ENCODE peak calls at places on chromosomes 13 and 19, in five cellular contexts. One of them, this sample, is unnamed.

GRCh38 chr19:48638831-48639381 is 1.7 kb upstream of the DBP start:
- DNase-seq in CD8-positive, alpha-beta T cell: no peak
- DNase-seq in aorta: no peak
- DNase-seq in psoas muscle: peak
- DNase-seq in neuronal stem cell: no peak
- DNase-seq in this sample: peak

GRCh38 chr19:336067-336614 is 8.5 kb downstream of the MIER2 start:
- DNase-seq in CD8-positive, alpha-beta T cell: no peak
- DNase-seq in aorta: no peak
- DNase-seq in psoas muscle: no peak
- DNase-seq in neuronal stem cell: no peak
- DNase-seq in this sample: no peak

GRCh38 chr13:53191091-53191490 is 162.5 kb downstream of the OLFM4 start:
- DNase-seq in CD8-positive, alpha-beta T cell: no peak
- DNase-seq in aorta: no peak
- DNase-seq in psoas muscle: no peak
- DNase-seq in neuronal stem cell: peak
- DNase-seq in this sample: no peak

GRCh38 chr19:39401549-39402416 is 4.9 kb upstream of the ZFP36 start:
- DNase-seq in CD8-positive, alpha-beta T cell: peak
- DNase-seq in aorta: peak
- DNase-seq in psoas muscle: peak
- DNase-seq in neuronal stem cell: no peak
- DNase-seq in this sample: no peak

GRCh38 chr13:98495627-98496238 is 81.2 kb downstream of the STK24 start:
- DNase-seq in CD8-positive, alpha-beta T cell: no peak
- DNase-seq in aorta: no peak
- DNase-seq in psoas muscle: no peak
- DNase-seq in neuronal stem cell: no peak
- DNase-seq in this sample: no peak

GRCh38 chr19:34336781-34337271 is 28.2 kb upstream of the GPI start:
- DNase-seq in CD8-positive, alpha-beta T cell: no peak
- DNase-seq in aorta: no peak
- DNase-seq in psoas muscle: no peak
- DNase-seq in neuronal stem cell: no peak
- DNase-seq in this sample: peak

GRCh38 chr13:113442354-113442984 is 10.8 kb downstream of the ADPRHL1 start:
- DNase-seq in CD8-positive, alpha-beta T cell: no peak
- DNase-seq in aorta: no peak
- DNase-seq in psoas muscle: peak
- DNase-seq in neuronal stem cell: no peak
- DNase-seq in this sample: no peak

GRCh38 chr13:33235564-33235963 is 50.0 kb downstream of the STARD13 start:
- DNase-seq in CD8-positive, alpha-beta T cell: no peak
- DNase-seq in aorta: no peak
- DNase-seq in psoas muscle: no peak
- DNase-seq in neuronal stem cell: no peak
- DNase-seq in this sample: no peak

GRCh38 chr19:10829967-10830366 is 6.0 kb downstream of the TMED1 start:
- DNase-seq in CD8-positive, alpha-beta T cell: no peak
- DNase-seq in aorta: no peak
- DNase-seq in psoas muscle: no peak
- DNase-seq in neuronal stem cell: no peak
- DNase-seq in this sample: no peak

GRCh38 chr19:12364391-12365093 is 941 bp downstream of the ZNF442 start:
- DNase-seq in CD8-positive, alpha-beta T cell: no peak
- DNase-seq in aorta: peak
- DNase-seq in psoas muscle: peak
- DNase-seq in neuronal stem cell: no peak
- DNase-seq in this sample: no peak

GRCh38 chr13:24610956-24611355 is 69.3 kb upstream of the ATP12A start:
- DNase-seq in CD8-positive, alpha-beta T cell: no peak
- DNase-seq in aorta: no peak
- DNase-seq in psoas muscle: no peak
- DNase-seq in neuronal stem cell: no peak
- DNase-seq in this sample: no peak

GRCh38 chr19:13846533-13847032 is 30.4 kb upstream of the NANOS3 start:
- DNase-seq in CD8-positive, alpha-beta T cell: peak
- DNase-seq in aorta: peak
- DNase-seq in psoas muscle: peak
- DNase-seq in neuronal stem cell: no peak
- DNase-seq in this sample: peak

GRCh38 chr13:101262306-101262705 is 154.0 kb downstream of the NALCN start:
- DNase-seq in CD8-positive, alpha-beta T cell: no peak
- DNase-seq in aorta: no peak
- DNase-seq in psoas muscle: no peak
- DNase-seq in neuronal stem cell: no peak
- DNase-seq in this sample: no peak

GRCh38 chr13:101204270-101205011 is 211.9 kb downstream of the NALCN start:
- DNase-seq in CD8-positive, alpha-beta T cell: no peak
- DNase-seq in aorta: no peak
- DNase-seq in psoas muscle: no peak
- DNase-seq in neuronal stem cell: no peak
- DNase-seq in this sample: no peak

GRCh38 chr13:52399708-52400107 is 6.3 kb downstream of the THSD1 start:
- DNase-seq in CD8-positive, alpha-beta T cell: no peak
- DNase-seq in aorta: no peak
- DNase-seq in psoas muscle: no peak
- DNase-seq in neuronal stem cell: no peak
- DNase-seq in this sample: no peak

GRCh38 chr19:51071006-51071405 is 6.1 kb upstream of the KLK13 start:
- DNase-seq in CD8-positive, alpha-beta T cell: no peak
- DNase-seq in aorta: no peak
- DNase-seq in psoas muscle: no peak
- DNase-seq in neuronal stem cell: no peak
- DNase-seq in this sample: no peak

GRCh38 chr19:31770220-31770619 is 421.0 kb upstream of the TSHZ3 start:
- DNase-seq in CD8-positive, alpha-beta T cell: no peak
- DNase-seq in aorta: no peak
- DNase-seq in psoas muscle: no peak
- DNase-seq in neuronal stem cell: no peak
- DNase-seq in this sample: no peak

GRCh38 chr13:51502206-51502651 is 49.4 kb upstream of the INTS6 start:
- DNase-seq in CD8-positive, alpha-beta T cell: no peak
- DNase-seq in aorta: no peak
- DNase-seq in psoas muscle: no peak
- DNase-seq in neuronal stem cell: no peak
- DNase-seq in this sample: no peak

GRCh38 chr19:45339629-45340028 is 921 bp upstream of the KLC3 start:
- DNase-seq in CD8-positive, alpha-beta T cell: no peak
- DNase-seq in aorta: no peak
- DNase-seq in psoas muscle: no peak
- DNase-seq in neuronal stem cell: no peak
- DNase-seq in this sample: no peak

DNA sequence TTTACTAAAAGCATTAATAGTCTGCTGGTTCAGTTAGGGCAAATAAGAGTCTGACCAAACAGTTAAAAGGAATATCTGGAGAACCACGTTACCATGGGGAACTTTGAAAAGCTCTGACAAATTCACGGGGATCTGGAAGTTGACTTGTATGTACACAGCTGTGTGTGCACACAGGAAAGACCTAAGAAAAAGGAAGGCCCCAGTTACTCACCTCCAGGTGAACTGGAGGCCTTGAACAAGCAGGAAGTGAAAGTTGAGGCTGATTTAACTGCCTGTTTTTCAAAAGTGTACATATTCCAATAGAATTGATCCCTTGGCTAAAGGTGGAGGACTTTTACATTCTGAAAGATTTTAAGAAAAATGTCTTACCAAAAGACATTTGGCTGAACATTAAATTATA is 1891.6 kb upstream of the PCDH20 start:
- DNase-seq in CD8-positive, alpha-beta T cell: no peak
- DNase-seq in aorta: no peak
- DNase-seq in psoas muscle: no peak
- DNase-seq in neuronal stem cell: no peak
- DNase-seq in this sample: peak
- H3K27ac ChIP-seq in CD8-positive, alpha-beta T cell: no peak
- H3K27ac ChIP-seq in aorta: no peak
- H3K27ac ChIP-seq in psoas muscle: no peak
- H3K27ac ChIP-seq in neuronal stem cell: no peak
- H3K27ac ChIP-seq in this sample: peak

GRCh38 chr19:18651738-18652137 is 14.9 kb downstream of the KLHL26 start:
- DNase-seq in CD8-positive, alpha-beta T cell: no peak
- DNase-seq in aorta: no peak
- DNase-seq in psoas muscle: no peak
- DNase-seq in neuronal stem cell: no peak
- DNase-seq in this sample: no peak

GRCh38 chr19:18650048-18650435 is 13.2 kb downstream of the KLHL26 start:
- DNase-seq in CD8-positive, alpha-beta T cell: no peak
- DNase-seq in aorta: peak
- DNase-seq in psoas muscle: peak
- DNase-seq in neuronal stem cell: no peak
- DNase-seq in this sample: no peak

GRCh38 chr19:18649371-18650047 is 12.7 kb downstream of the KLHL26 start:
- DNase-seq in CD8-positive, alpha-beta T cell: no peak
- DNase-seq in aorta: peak
- DNase-seq in psoas muscle: peak
- DNase-seq in neuronal stem cell: no peak
- DNase-seq in this sample: no peak

GRCh38 chr19:18651300-18651699 is 14.5 kb downstream of the KLHL26 start:
- DNase-seq in CD8-positive, alpha-beta T cell: no peak
- DNase-seq in aorta: no peak
- DNase-seq in psoas muscle: no peak
- DNase-seq in neuronal stem cell: no peak
- DNase-seq in this sample: no peak

GRCh38 chr19:18650468-18651001 is 13.7 kb downstream of the KLHL26 start:
- DNase-seq in CD8-positive, alpha-beta T cell: no peak
- DNase-seq in aorta: peak
- DNase-seq in psoas muscle: peak
- DNase-seq in neuronal stem cell: no peak
- DNase-seq in this sample: no peak
- H3K27ac ChIP-seq in CD8-positive, alpha-beta T cell: no peak
- H3K27ac ChIP-seq in aorta: peak
- H3K27ac ChIP-seq in psoas muscle: peak
- H3K27ac ChIP-seq in neuronal stem cell: peak
- H3K27ac ChIP-seq in this sample: no peak

GRCh38 chr13:26957163-26957562 is 196.6 kb upstream of the GPR12 start:
- DNase-seq in CD8-positive, alpha-beta T cell: no peak
- DNase-seq in aorta: no peak
- DNase-seq in psoas muscle: no peak
- DNase-seq in neuronal stem cell: no peak
- DNase-seq in this sample: no peak
- H3K27ac ChIP-seq in CD8-positive, alpha-beta T cell: no peak
- H3K27ac ChIP-seq in aorta: no peak
- H3K27ac ChIP-seq in psoas muscle: no peak
- H3K27ac ChIP-seq in neuronal stem cell: no peak
- H3K27ac ChIP-seq in this sample: no peak

DNA sequence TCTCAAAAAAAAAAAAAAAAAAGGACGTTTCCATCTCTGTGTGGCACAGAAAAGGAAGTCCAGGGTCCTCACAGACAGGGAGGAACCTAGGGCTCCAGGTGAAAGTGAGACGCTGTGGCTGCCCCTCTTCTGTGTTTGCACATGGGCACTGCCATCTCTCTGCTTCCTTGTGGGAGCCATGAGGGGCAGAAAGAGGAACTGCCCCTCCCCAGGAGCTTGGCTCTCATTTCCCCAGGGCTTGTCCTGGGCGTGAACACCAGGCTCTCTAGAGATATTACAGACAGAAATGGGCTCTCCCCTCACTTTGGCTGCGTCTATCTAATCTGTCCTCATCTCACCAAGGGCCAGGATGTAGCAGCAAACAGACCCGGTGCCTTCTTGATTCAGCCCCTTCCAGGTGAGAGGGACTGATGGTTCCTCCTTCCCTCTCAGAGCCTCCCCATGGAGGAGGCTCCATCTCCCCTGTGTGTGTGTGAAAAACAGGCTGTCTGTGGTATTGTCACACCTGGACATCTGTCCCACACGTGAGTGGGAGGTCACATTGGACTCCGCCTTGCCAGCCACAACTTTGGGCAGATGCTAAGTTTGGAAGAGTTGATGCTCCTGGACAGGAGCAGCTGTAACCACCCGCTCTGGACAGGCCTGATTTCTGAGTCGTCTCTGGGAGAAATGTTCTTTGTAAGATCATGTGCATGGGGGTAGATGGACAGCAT is 840 bp upstream of the LILRA4 start:
- DNase-seq in CD8-positive, alpha-beta T cell: no peak
- DNase-seq in aorta: no peak
- DNase-seq in psoas muscle: no peak
- DNase-seq in neuronal stem cell: no peak
- DNase-seq in this sample: no peak
- H3K27ac ChIP-seq in CD8-positive, alpha-beta T cell: no peak
- H3K27ac ChIP-seq in aorta: no peak
- H3K27ac ChIP-seq in psoas muscle: no peak
- H3K27ac ChIP-seq in neuronal stem cell: no peak
- H3K27ac ChIP-seq in this sample: no peak

GRCh38 chr13:37453246-37453645 is 145.3 kb downstream of the POSTN start:
- DNase-seq in CD8-positive, alpha-beta T cell: no peak
- DNase-seq in aorta: no peak
- DNase-seq in psoas muscle: no peak
- DNase-seq in neuronal stem cell: no peak
- DNase-seq in this sample: no peak

GRCh38 chr13:37460211-37460610 is 138.4 kb downstream of the POSTN start:
- DNase-seq in CD8-positive, alpha-beta T cell: no peak
- DNase-seq in aorta: no peak
- DNase-seq in psoas muscle: no peak
- DNase-seq in neuronal stem cell: no peak
- DNase-seq in this sample: no peak

GRCh38 chr13:37457594-37457993 is 141.0 kb downstream of the POSTN start:
- DNase-seq in CD8-positive, alpha-beta T cell: no peak
- DNase-seq in aorta: no peak
- DNase-seq in psoas muscle: no peak
- DNase-seq in neuronal stem cell: no peak
- DNase-seq in this sample: no peak
- H3K27ac ChIP-seq in CD8-positive, alpha-beta T cell: no peak
- H3K27ac ChIP-seq in aorta: no peak
- H3K27ac ChIP-seq in psoas muscle: no peak
- H3K27ac ChIP-seq in neuronal stem cell: no peak
- H3K27ac ChIP-seq in this sample: no peak